ENCODE peak calls at places on chromosomes 16 and 17, in five cellular contexts. One of them, this sample, is unnamed.

GRCh38 chr16:56284521-56284920 is 93.2 kb downstream of the GNAO1 start:
- DNase-seq in activated T-cell treated with anti-CD3 and anti-CD28 coated beads, Interleukin-2, amount 50 U/mL, for 4 hours: no peak
- DNase-seq in ELR: no peak
- DNase-seq in adipocyte: no peak
- DNase-seq in GM18507: no peak
- DNase-seq in this sample: no peak

GRCh38 chr17:77924757-77925336 is 33.7 kb upstream of the TNRC6C start:
- DNase-seq in GM18507: no peak
- DNase-seq in activated T-cell treated with anti-CD3 and anti-CD28 coated beads, Interleukin-2, amount 50 U/mL, for 4 hours: no peak
- DNase-seq in ELR: no peak
- DNase-seq in adipocyte: no peak
- DNase-seq in this sample: peak; percentile 33

GRCh38 chr16:83143788-83144187 is 517.0 kb downstream of the CDH13 start:
- DNase-seq in adipocyte: peak; percentile 41
- DNase-seq in activated T-cell treated with anti-CD3 and anti-CD28 coated beads, Interleukin-2, amount 50 U/mL, for 4 hours: no peak
- DNase-seq in ELR: no peak
- DNase-seq in GM18507: no peak
- DNase-seq in this sample: no peak

GRCh38 chr16:1674751-1675664 is 3.1 kb upstream of the JPT2 start:
- DNase-seq in GM18507: no peak
- DNase-seq in adipocyte: peak; percentile 38
- DNase-seq in ELR: peak; percentile 92
- DNase-seq in activated T-cell treated with anti-CD3 and anti-CD28 coated beads, Interleukin-2, amount 50 U/mL, for 4 hours: no peak
- DNase-seq in this sample: peak; percentile 85

GRCh38 chr16:66652661-66653060 is 43.9 kb downstream of the CMTM4 start:
- DNase-seq in ELR: no peak
- DNase-seq in GM18507: no peak
- DNase-seq in adipocyte: no peak
- DNase-seq in activated T-cell treated with anti-CD3 and anti-CD28 coated beads, Interleukin-2, amount 50 U/mL, for 4 hours: no peak
- DNase-seq in this sample: peak; percentile 26

GRCh38 chr16:86994651-86995171 is 322.5 kb downstream of the C16orf95 start:
- DNase-seq in ELR: peak; percentile 88
- DNase-seq in adipocyte: peak; percentile 78
- DNase-seq in activated T-cell treated with anti-CD3 and anti-CD28 coated beads, Interleukin-2, amount 50 U/mL, for 4 hours: no peak
- DNase-seq in GM18507: no peak
- DNase-seq in this sample: peak; percentile 92

GRCh38 chr17:78197147-78197830 is 10.1 kb downstream of the AFMID start:
- DNase-seq in activated T-cell treated with anti-CD3 and anti-CD28 coated beads, Interleukin-2, amount 50 U/mL, for 4 hours: no peak
- DNase-seq in adipocyte: no peak
- DNase-seq in ELR: no peak
- DNase-seq in GM18507: no peak
- DNase-seq in this sample: no peak

GRCh38 chr17:9274119-9274445 is 252.8 kb downstream of the NTN1 start:
- DNase-seq in GM18507: no peak
- DNase-seq in adipocyte: no peak
- DNase-seq in ELR: no peak
- DNase-seq in activated T-cell treated with anti-CD3 and anti-CD28 coated beads, Interleukin-2, amount 50 U/mL, for 4 hours: no peak
- DNase-seq in this sample: no peak

GRCh38 chr17:46193626-46194392 is 580 bp upstream of the KANSL1 start:
- DNase-seq in GM18507: peak; percentile 73
- DNase-seq in activated T-cell treated with anti-CD3 and anti-CD28 coated beads, Interleukin-2, amount 50 U/mL, for 4 hours: peak; percentile 82
- DNase-seq in adipocyte: peak; percentile 100
- DNase-seq in ELR: peak; percentile 100
- DNase-seq in this sample: peak; percentile 100

GRCh38 chr17:29740017-29740416 is 117.3 kb upstream of the CORO6 start:
- DNase-seq in activated T-cell treated with anti-CD3 and anti-CD28 coated beads, Interleukin-2, amount 50 U/mL, for 4 hours: no peak
- DNase-seq in GM18507: no peak
- DNase-seq in ELR: no peak
- DNase-seq in adipocyte: no peak
- DNase-seq in this sample: no peak

GRCh38 chr17:78958556-78959191 is 21.0 kb downstream of the LGALS3BP start:
- DNase-seq in GM18507: no peak
- DNase-seq in activated T-cell treated with anti-CD3 and anti-CD28 coated beads, Interleukin-2, amount 50 U/mL, for 4 hours: no peak
- DNase-seq in adipocyte: no peak
- DNase-seq in ELR: peak; percentile 65
- DNase-seq in this sample: peak; percentile 33

GRCh38 chr16:21656795-21657768 is 4.7 kb upstream of the IGSF6 start:
- DNase-seq in GM18507: no peak
- DNase-seq in adipocyte: peak; percentile 84
- DNase-seq in activated T-cell treated with anti-CD3 and anti-CD28 coated beads, Interleukin-2, amount 50 U/mL, for 4 hours: no peak
- DNase-seq in ELR: peak; percentile 66
- DNase-seq in this sample: peak; percentile 76

GRCh38 chr16:3907586-3907985 is 27.1 kb upstream of the CREBBP start:
- DNase-seq in GM18507: no peak
- DNase-seq in adipocyte: no peak
- DNase-seq in activated T-cell treated with anti-CD3 and anti-CD28 coated beads, Interleukin-2, amount 50 U/mL, for 4 hours: no peak
- DNase-seq in ELR: no peak
- DNase-seq in this sample: no peak

GRCh38 chr17:80455784-80456183 is 20.6 kb downstream of the NPTX1 start:
- DNase-seq in ELR: peak; percentile 64
- DNase-seq in GM18507: no peak
- DNase-seq in activated T-cell treated with anti-CD3 and anti-CD28 coated beads, Interleukin-2, amount 50 U/mL, for 4 hours: no peak
- DNase-seq in adipocyte: no peak
- DNase-seq in this sample: peak; percentile 59

GRCh38 chr16:89855986-89856385 is 17.4 kb upstream of the TCF25 start:
- DNase-seq in activated T-cell treated with anti-CD3 and anti-CD28 coated beads, Interleukin-2, amount 50 U/mL, for 4 hours: no peak
- DNase-seq in adipocyte: no peak
- DNase-seq in GM18507: no peak
- DNase-seq in ELR: no peak
- DNase-seq in this sample: no peak

GRCh38 chr17:70905796-70906195 is 736.5 kb downstream of the KCNJ2 start:
- DNase-seq in activated T-cell treated with anti-CD3 and anti-CD28 coated beads, Interleukin-2, amount 50 U/mL, for 4 hours: no peak
- DNase-seq in ELR: peak; percentile 97
- DNase-seq in GM18507: no peak
- DNase-seq in adipocyte: no peak
- DNase-seq in this sample: peak; percentile 97

GRCh38 chr17:16269658-16270057 is 52.6 kb downstream of the PIGL start:
- DNase-seq in activated T-cell treated with anti-CD3 and anti-CD28 coated beads, Interleukin-2, amount 50 U/mL, for 4 hours: no peak
- DNase-seq in adipocyte: peak; percentile 69
- DNase-seq in ELR: peak; percentile 64
- DNase-seq in GM18507: no peak
- DNase-seq in this sample: peak; percentile 77

GRCh38 chr17:34637548-34638525 is 58.5 kb downstream of the TMEM132E start:
- DNase-seq in adipocyte: peak; percentile 87
- DNase-seq in activated T-cell treated with anti-CD3 and anti-CD28 coated beads, Interleukin-2, amount 50 U/mL, for 4 hours: peak; percentile 77
- DNase-seq in ELR: peak; percentile 67
- DNase-seq in GM18507: peak; percentile 71
- DNase-seq in this sample: peak; percentile 85

GRCh38 chr16:85613609-85614337 is 651 bp downstream of the GSE1 start:
- DNase-seq in ELR: peak; percentile 22
- DNase-seq in adipocyte: peak; percentile 63
- DNase-seq in GM18507: no peak
- DNase-seq in activated T-cell treated with anti-CD3 and anti-CD28 coated beads, Interleukin-2, amount 50 U/mL, for 4 hours: no peak
- DNase-seq in this sample: peak; percentile 79

GRCh38 chr17:32769846-32770245 is 107.1 kb downstream of the MYO1D start:
- DNase-seq in ELR: peak; percentile 15
- DNase-seq in GM18507: no peak
- DNase-seq in adipocyte: no peak
- DNase-seq in activated T-cell treated with anti-CD3 and anti-CD28 coated beads, Interleukin-2, amount 50 U/mL, for 4 hours: no peak
- DNase-seq in this sample: no peak

GRCh38 chr16:4273858-4274291 is 1.1 kb upstream of the TFAP4 start:
- DNase-seq in GM18507: no peak
- DNase-seq in ELR: peak; percentile 57
- DNase-seq in adipocyte: peak; percentile 55
- DNase-seq in activated T-cell treated with anti-CD3 and anti-CD28 coated beads, Interleukin-2, amount 50 U/mL, for 4 hours: peak; percentile 49
- DNase-seq in this sample: peak; percentile 49

This sample was measured in GM23248.